ENCODE peak calls at places on chromosomes 11 and 22, in nine cellular contexts. Q is cardiac muscle cell, V is colonic mucosa, R is tibial nerve, L is endothelial cell of umbilical vein, X is mammary epithelial cell, Z is K562, M is right lobe of liver, C is heart right ventricle. W is an unnamed sample.

GRCh38 chr11:116901211-116901610 is 63.8 kb upstream of the APOA1 start:
- DNase-seq in Q (peak; percentile 20), V (no peak), R (no peak), L (no peak), X (no peak), Z (no peak), M (no peak), C (peak; percentile 76), W (no peak)

GRCh38 chr11:68418671-68419070 is 41.9 kb upstream of the PPP6R3 start:
- DNase-seq in Q (no peak), V (no peak), R (no peak), L (no peak), X (no peak), Z (no peak), M (no peak), C (no peak), W (no peak)

GRCh38 chr11:75280227-75280671 is 39.7 kb downstream of the TPBGL start:
- DNase-seq in Q (peak; percentile 78), V (peak; percentile 87), R (peak; percentile 62), L (peak; percentile 87), X (peak; percentile 51), Z (peak; percentile 83), M (peak; percentile 76), C (peak; percentile 84), W (peak; percentile 88)

GRCh38 chr11:103703954-103704353 is 332.5 kb upstream of the DDI1 start:
- DNase-seq in Q (no peak), V (no peak), R (no peak), L (no peak), X (no peak), Z (no peak), M (no peak), C (no peak), W (no peak)

GRCh38 chr22:17891427-17892167 is 117.3 kb upstream of the BID start:
- DNase-seq in Q (peak; percentile 67), V (peak; percentile 86), R (no peak), L (no peak), X (no peak), Z (peak; percentile 54), M (peak; percentile 78), C (peak; percentile 65), W (peak; percentile 59)

GRCh38 chr22:24474221-24474620 is 20.9 kb upstream of the UPB1 start:
- DNase-seq in Q (no peak), V (no peak), R (no peak), L (peak; percentile 83), X (peak; percentile 66), Z (no peak), M (no peak), C (no peak), W (peak; percentile 34)

GRCh38 chr22:35397095-35397904 is 2.6 kb upstream of the MCM5 start:
- DNase-seq in Q (no peak), V (no peak), R (no peak), L (peak; percentile 45), X (no peak), Z (no peak), M (no peak), C (no peak), W (peak; percentile 41)

GRCh38 chr22:39170825-39171622 is 18.5 kb upstream of the CBX7 start:
- DNase-seq in Q (peak; percentile 88), V (peak; percentile 82), R (peak; percentile 70), L (peak; percentile 76), X (peak; percentile 69), Z (peak; percentile 71), M (peak; percentile 88), C (peak; percentile 83), W (peak; percentile 89)

GRCh38 chr22:35426801-35427140 is 26.8 kb downstream of the MCM5 start:
- DNase-seq in Q (peak; percentile 35), V (no peak), R (no peak), L (no peak), X (no peak), Z (no peak), M (no peak), C (no peak), W (no peak)

GRCh38 chr11:112248216-112248615 is 12.4 kb downstream of the PLET1 start:
- DNase-seq in Q (no peak), V (no peak), R (no peak), L (no peak), X (peak; percentile 76), Z (no peak), M (no peak), C (no peak), W (no peak)

GRCh38 chr11:131418214-131418613 is 47.8 kb downstream of the NTM start:
- DNase-seq in Q (no peak), V (no peak), R (no peak), L (no peak), X (no peak), Z (no peak), M (no peak), C (no peak), W (no peak)

DNA sequence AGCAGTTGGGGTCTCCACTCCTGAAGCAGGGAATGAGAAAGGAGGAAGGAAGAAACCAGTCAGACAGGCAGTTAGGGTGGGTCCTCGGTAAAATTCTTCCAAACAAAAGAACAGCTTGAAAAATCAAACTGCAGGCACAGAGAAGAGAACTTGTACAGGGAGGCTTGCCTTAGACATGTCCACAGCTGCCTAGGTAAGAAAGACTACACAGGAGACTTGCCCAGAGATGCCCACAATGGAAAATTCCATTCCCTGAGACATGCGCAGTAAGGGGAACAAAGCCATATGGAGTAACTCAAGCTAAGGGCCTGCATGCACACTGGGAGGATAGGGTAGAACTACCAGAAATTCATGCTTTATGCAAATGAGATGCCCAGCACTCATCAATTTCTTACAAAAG is 9.8 kb downstream of the KCNJ11 start:
- DNase-seq in Q (no peak), V (no peak), R (no peak), L (no peak), X (peak; percentile 48), Z (no peak), M (no peak), C (no peak), W (no peak)
- H3K9me3 ChIP-seq in Q (no peaks in the 10 kb centered on the region), V (no peaks in the 10 kb centered on the region), R (peaks cover 41% of the 10 kb centered on the region), L (no peaks in the 10 kb centered on the region), X (peaks cover 13% of the 10 kb centered on the region), Z (no peaks in the 10 kb centered on the region), M (no peaks in the 10 kb centered on the region), C (no peaks in the 10 kb centered on the region), W (no peaks in the 10 kb centered on the region)

GRCh38 chr11:2483426-2483825 is 38.6 kb downstream of the KCNQ1 start:
- DNase-seq in Q (no peak), V (no peak), R (no peak), L (no peak), X (no peak), Z (peak; percentile 2), M (no peak), C (no peak), W (no peak)
- H3K9me3 ChIP-seq in Q (no peaks in the 10 kb centered on the region), V (no peaks in the 10 kb centered on the region), R (peaks cover 44% of the 10 kb centered on the region), L (no peaks in the 10 kb centered on the region), X (peaks cover 6% of the 10 kb centered on the region), Z (no peaks in the 10 kb centered on the region), M (no peaks in the 10 kb centered on the region), C (peaks cover 4% of the 10 kb centered on the region), W (peaks cover 5% of the 10 kb centered on the region)

DNA sequence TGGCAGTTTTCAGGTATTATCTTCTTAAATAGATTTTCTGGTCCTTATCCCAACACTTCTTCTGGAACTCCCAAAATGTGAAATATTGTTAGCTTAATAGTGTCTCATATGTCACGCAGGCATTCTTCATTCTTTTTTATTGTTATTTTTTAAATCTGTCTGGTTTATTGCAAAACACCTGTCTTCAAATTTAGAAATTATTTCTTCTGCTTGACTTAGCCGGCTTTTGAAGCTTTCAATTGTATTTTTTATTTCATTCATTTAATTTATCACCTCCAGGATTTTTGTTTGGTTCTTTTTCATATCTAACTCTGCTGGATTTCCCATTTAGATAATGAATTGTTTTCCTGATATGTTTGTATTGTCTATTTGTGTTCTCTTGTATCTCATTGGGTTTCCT is 49.9 kb downstream of the KCNQ1OT1 start:
- DNase-seq in Q (no peak), V (no peak), R (no peak), L (no peak), X (no peak), Z (no peak), M (no peak), C (no peak), W (no peak)
- H3K9me3 ChIP-seq in Q (no peaks in the 10 kb centered on the region), V (peaks cover 6% of the 10 kb centered on the region), R (peaks cover 100% of the 10 kb centered on the region), L (peaks cover 5% of the 10 kb centered on the region), X (peaks cover 36% of the 10 kb centered on the region), Z (peaks cover 32% of the 10 kb centered on the region), M (no peaks in the 10 kb centered on the region), C (peaks cover 34% of the 10 kb centered on the region), W (peaks cover 63% of the 10 kb centered on the region)

DNA sequence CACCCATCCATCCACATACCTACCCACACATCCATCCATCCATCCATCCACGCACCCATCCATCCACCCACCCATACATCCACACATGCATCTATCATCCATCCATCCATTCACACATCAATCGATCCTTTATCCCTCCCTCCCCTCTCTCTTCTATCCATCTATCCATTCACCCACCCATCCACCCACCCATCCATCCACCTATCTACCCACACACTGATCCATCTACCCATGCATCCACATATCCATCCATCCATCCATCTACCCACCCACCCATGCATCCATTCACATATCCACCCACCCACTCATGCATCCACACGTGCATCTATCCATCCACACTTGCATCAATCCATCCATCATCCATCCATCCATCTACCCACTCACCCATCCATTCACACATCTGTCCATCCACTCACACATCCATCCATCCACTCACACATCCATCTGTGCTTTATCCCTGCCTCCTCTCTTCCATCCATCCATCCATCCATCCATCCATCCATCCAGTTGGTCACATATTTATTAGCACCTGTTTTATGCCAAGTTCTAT is 366.1 kb downstream of the CTTN start:
- DNase-seq in Q (no peak), V (no peak), R (no peak), L (no peak), X (no peak), Z (no peak), M (no peak), C (no peak), W (no peak)
- H3K9me3 ChIP-seq in Q (no peaks in the 10 kb centered on the region), V (no peaks in the 10 kb centered on the region), R (peaks cover 26% of the 10 kb centered on the region), L (no peaks in the 10 kb centered on the region), X (peaks cover 5% of the 10 kb centered on the region), Z (no peaks in the 10 kb centered on the region), M (no peaks in the 10 kb centered on the region), C (no peaks in the 10 kb centered on the region), W (no peaks in the 10 kb centered on the region)

GRCh38 chr11:134536677-134537076 is 124.6 kb upstream of the B3GAT1 start:
- DNase-seq in Q (no peak), V (no peak), R (no peak), L (no peak), X (no peak), Z (no peak), M (no peak), C (peak; percentile 2), W (no peak)
- H3K9me3 ChIP-seq in Q (no peaks in the 10 kb centered on the region), V (no peaks in the 10 kb centered on the region), R (no peaks in the 10 kb centered on the region), L (peaks cover 2% of the 10 kb centered on the region), X (peaks cover 38% of the 10 kb centered on the region), Z (no peaks in the 10 kb centered on the region), M (no peaks in the 10 kb centered on the region), C (no peaks in the 10 kb centered on the region), W (no peaks in the 10 kb centered on the region)

W was measured in hepatocyte.